ENCODE peak calls at places on chromosomes 13 and 19, in eight cellular contexts. N is chondrocyte, D is GM23338, Y is tibial nerve, B is progenitor cell of endocrine pancreas, M is mesothelial cell of epicardium, J is fibroblast of the aortic adventitia, T is thoracic aorta. F is an unnamed sample.

GRCh38 chr19:33301011-33301899 is 1.1 kb downstream of the CEBPA start:
- DNase-seq in N (peak; percentile 85), D (peak; percentile 63), Y (no peak), B (no peak), M (peak; percentile 48), J (no peak), T (no peak), F (no peak)

GRCh38 chr13:24270639-24271131 is 38.7 kb upstream of the C1QTNF9 start:
- DNase-seq in N (no peak), D (peak; percentile 24), Y (peak; percentile 49), B (no peak), M (no peak), J (peak; percentile 61), T (no peak), F (peak; percentile 62)

GRCh38 chr13:85093808-85094207 is 705.4 kb downstream of the SLITRK6 start:
- DNase-seq in N (no peak), D (no peak), Y (peak; percentile 62), B (no peak), M (no peak), J (no peak), T (no peak), F (peak; percentile 89)

GRCh38 chr19:2428756-2429711 is 1.6 kb upstream of the TIMM13 start:
- DNase-seq in N (no peak), D (peak; percentile 71), Y (no peak), B (no peak), M (no peak), J (no peak), T (no peak), F (no peak)

GRCh38 chr19:46788101-46788967 is at the start of gene SLC1A5:
- DNase-seq in N (peak; percentile 98), D (peak; percentile 99), Y (peak; percentile 98), B (peak; percentile 74), M (peak; percentile 97), J (peak; percentile 96), T (peak; percentile 89), F (peak; percentile 98)

GRCh38 chr19:42021185-42021584 is 27.2 kb upstream of the ATP1A3 start:
- DNase-seq in N (no peak), D (no peak), Y (no peak), B (no peak), M (no peak), J (no peak), T (no peak), F (no peak)

GRCh38 chr19:3047307-3048189 is 14.7 kb downstream of the TLE5 start:
- DNase-seq in N (no peak), D (peak; percentile 92), Y (peak; percentile 93), B (peak; percentile 56), M (peak; percentile 72), J (peak; percentile 69), T (peak; percentile 41), F (peak; percentile 83)

GRCh38 chr13:33080962-33081655 is 64.9 kb downstream of the KL start:
- DNase-seq in N (no peak), D (no peak), Y (no peak), B (no peak), M (no peak), J (peak; percentile 47), T (no peak), F (peak; percentile 64)

GRCh38 chr19:41427647-41428480 is 690 bp upstream of the B3GNT8 start:
- DNase-seq in N (no peak), D (peak; percentile 63), Y (peak; percentile 20), B (no peak), M (peak; percentile 55), J (peak; percentile 22), T (no peak), F (peak; percentile 22)

GRCh38 chr19:50025794-50026549 is at the start of gene ZNF473:
- DNase-seq in N (peak; percentile 97), D (peak; percentile 98), Y (peak; percentile 92), B (peak; percentile 73), M (peak; percentile 88), J (no peak), T (peak; percentile 78), F (peak; percentile 97)

GRCh38 chr19:23440791-23441190 is 45.5 kb upstream of the ZNF91 start:
- DNase-seq in N (no peak), D (peak; percentile 76), Y (no peak), B (no peak), M (no peak), J (no peak), T (no peak), F (no peak)
- TF ChIP-seq CTCF in N (peak; percentile 44), D (peak; percentile 58), Y (no peak), B (peak; percentile 51), M (peak; percentile 26), J (peak; percentile 47), T (peak; percentile 15), F (peak; percentile 53)

DNA sequence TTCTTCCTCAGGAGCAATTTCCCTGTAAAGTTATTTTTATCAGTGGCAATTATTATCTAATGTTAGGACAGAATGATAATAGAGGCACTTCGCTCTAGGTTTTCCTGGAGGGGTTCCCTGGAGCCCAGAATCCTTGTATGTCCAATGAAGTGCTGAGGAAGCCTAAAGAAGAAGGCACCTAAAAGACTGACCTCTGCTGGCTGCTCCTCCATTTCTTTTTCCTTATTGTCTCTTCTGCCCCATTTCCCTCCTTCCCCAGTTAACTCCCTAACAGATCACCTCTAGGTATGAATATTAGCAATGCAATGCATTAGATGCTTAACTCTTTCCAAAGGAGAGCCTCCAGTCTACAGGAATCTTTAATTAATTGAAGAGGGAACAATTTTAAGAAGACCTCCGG is 985.4 kb downstream of the DIAPH3 start:
- DNase-seq in N (no peak), D (peak; percentile 44), Y (no peak), B (no peak), M (no peak), J (peak; percentile 6), T (no peak), F (peak; percentile 54)
- TF ChIP-seq CTCF in N (peak; percentile 70), D (peak; percentile 63), Y (no peak), B (no peak), M (no peak), J (peak; percentile 25), T (no peak), F (peak; percentile 77)

GRCh38 chr13:94657167-94657566 is 55.2 kb downstream of the SOX21 start:
- DNase-seq in N (no peak), D (no peak), Y (no peak), B (no peak), M (no peak), J (no peak), T (no peak), F (peak; percentile 49)

GRCh38 chr13:94661396-94661795 is 50.9 kb downstream of the SOX21 start:
- DNase-seq in N (no peak), D (no peak), Y (no peak), B (no peak), M (no peak), J (no peak), T (no peak), F (no peak)

GRCh38 chr13:94662274-94662945 is 49.9 kb downstream of the SOX21 start:
- DNase-seq in N (no peak), D (no peak), Y (no peak), B (no peak), M (no peak), J (no peak), T (no peak), F (no peak)

GRCh38 chr13:94658926-94659649 is 53.3 kb downstream of the SOX21 start:
- DNase-seq in N (no peak), D (peak; percentile 59), Y (no peak), B (no peak), M (no peak), J (no peak), T (no peak), F (peak; percentile 9)

GRCh38 chr13:94660695-94661324 is 51.5 kb downstream of the SOX21 start:
- DNase-seq in N (no peak), D (peak; percentile 75), Y (no peak), B (no peak), M (no peak), J (peak; percentile 51), T (no peak), F (peak; percentile 54)
- TF ChIP-seq CTCF in N (peak; percentile 71), D (peak; percentile 60), Y (peak; percentile 26), B (peak; percentile 54), M (no peak), J (peak; percentile 54), T (no peak), F (peak; percentile 52)

GRCh38 chr19:6528544-6529121 is 2.2 kb upstream of the TNFSF9 start:
- DNase-seq in N (no peak), D (peak; percentile 53), Y (peak; percentile 44), B (no peak), M (no peak), J (peak; percentile 46), T (no peak), F (no peak)
- TF ChIP-seq CTCF in N (no peak), D (no peak), Y (no peak), B (no peak), M (no peak), J (no peak), T (no peak), F (no peak)

GRCh38 chr19:48986211-48986610 is 6.9 kb downstream of the GYS1 start:
- DNase-seq in N (no peak), D (no peak), Y (no peak), B (no peak), M (no peak), J (no peak), T (no peak), F (no peak)
- TF ChIP-seq CTCF in N (no peak), D (no peak), Y (no peak), B (no peak), M (no peak), J (no peak), T (no peak), F (no peak)

GRCh38 chr19:16520074-16520973 is 21.9 kb downstream of the CHERP start:
- DNase-seq in N (no peak), D (no peak), Y (no peak), B (no peak), M (no peak), J (no peak), T (no peak), F (no peak)

GRCh38 chr19:16518061-16518460 is 21.9 kb downstream of the C19orf44 start:
- DNase-seq in N (no peak), D (no peak), Y (no peak), B (no peak), M (no peak), J (no peak), T (no peak), F (no peak)

GRCh38 chr19:16516923-16517610 is 20.9 kb downstream of the C19orf44 start:
- DNase-seq in N (no peak), D (no peak), Y (no peak), B (no peak), M (no peak), J (no peak), T (no peak), F (no peak)

GRCh38 chr19:16519230-16519687 is 23.0 kb downstream of the CHERP start:
- DNase-seq in N (no peak), D (no peak), Y (no peak), B (no peak), M (no peak), J (no peak), T (no peak), F (no peak)

DNA sequence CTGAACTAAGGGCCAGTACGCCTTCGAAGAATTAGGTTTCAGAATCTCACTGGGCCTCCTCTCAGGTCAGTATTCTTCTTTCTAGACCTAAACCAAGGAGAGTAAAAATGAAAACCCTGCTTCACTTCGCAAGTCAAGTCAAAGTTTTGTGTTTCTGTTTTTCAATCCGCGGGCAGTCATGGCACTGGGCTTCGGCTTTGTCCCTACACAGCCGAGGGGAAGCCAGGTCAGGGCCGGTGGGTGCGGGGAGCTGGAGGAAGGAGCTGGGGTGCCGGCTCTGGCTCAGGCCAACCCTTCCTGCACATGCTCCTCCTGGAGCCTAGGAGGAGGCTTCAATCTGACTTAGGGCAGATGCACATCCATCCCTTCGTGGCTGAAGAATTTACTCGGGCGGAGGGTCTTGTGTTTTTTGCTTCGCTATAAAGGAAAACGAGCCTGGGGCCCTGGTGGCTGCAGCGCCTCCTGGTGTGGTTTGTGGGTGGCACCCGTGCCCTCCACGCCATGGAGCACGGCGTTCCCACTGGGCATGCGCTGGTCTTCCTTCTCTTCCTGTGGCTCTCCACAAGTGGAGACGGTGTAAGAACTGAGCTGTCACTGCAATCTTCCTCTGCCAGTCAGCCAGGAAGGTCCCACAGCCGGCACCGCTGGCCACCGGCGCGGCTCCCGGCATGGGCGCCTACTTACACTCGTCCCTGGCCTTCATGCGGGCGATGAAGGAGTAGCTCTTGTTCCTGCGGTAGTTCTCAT is 22.5 kb downstream of the C19orf44 start:
- DNase-seq in N (no peak), D (peak; percentile 51), Y (no peak), B (no peak), M (no peak), J (no peak), T (no peak), F (no peak)
- TF ChIP-seq CTCF in N (peak; percentile 38), D (peak; percentile 50), Y (no peak), B (peak; percentile 23), M (no peak), J (no peak), T (no peak), F (peak; percentile 30)

F was measured in choroid plexus epithelial cell.